ENCODE peak calls at places on chromosomes 6 and 20, in seven cellular contexts. D is fibroblast of the aortic adventitia, K is left ventricle myocardium inferior, S is heart left ventricle, Q is nephron progenitor cell, M is IMR-90, O is GM20000. N is an unnamed sample.

GRCh38 chr6:40597301-40597700 is 10.1 kb upstream of the LRFN2 start:
- DNase-seq in D (no peak), K (no peak), S (no peak), Q (no peak), M (no peak), O (no peak), N (no peak)

GRCh38 chr6:154848580-154848979 is 115.4 kb downstream of the SCAF8 start:
- DNase-seq in D (peak; percentile 24), K (no peak), S (no peak), Q (no peak), M (peak; percentile 10), O (no peak), N (peak; percentile 4)

GRCh38 chr6:109383438-109383940 is 1.2 kb upstream of the CD164 start:
- DNase-seq in D (no peak), K (no peak), S (no peak), Q (no peak), M (no peak), O (no peak), N (no peak)

GRCh38 chr6:17115251-17116089 is 13.6 kb downstream of the STMND1 start:
- DNase-seq in D (peak; percentile 77), K (no peak), S (no peak), Q (no peak), M (peak; percentile 93), O (no peak), N (peak; percentile 95)

GRCh38 chr20:24670981-24671380 is 201.6 kb downstream of the SYNDIG1 start:
- DNase-seq in D (no peak), K (no peak), S (no peak), Q (no peak), M (no peak), O (no peak), N (no peak)

GRCh38 chr20:38224534-38224933 is 36.0 kb downstream of the KIAA1755 start:
- DNase-seq in D (no peak), K (no peak), S (no peak), Q (no peak), M (no peak), O (no peak), N (no peak)

GRCh38 chr6:166815629-166816028 is 140.7 kb downstream of the RNASET2 start:
- DNase-seq in D (peak; percentile 3), K (no peak), S (no peak), Q (peak; percentile 59), M (no peak), O (no peak), N (no peak)

GRCh38 chr6:72040106-72040505 is 153.8 kb downstream of the RIMS1 start:
- DNase-seq in D (no peak), K (no peak), S (no peak), Q (no peak), M (peak; percentile 8), O (no peak), N (no peak)

GRCh38 chr20:50562262-50562701 is 52.1 kb downstream of the PTPN1 start:
- DNase-seq in D (no peak), K (no peak), S (no peak), Q (no peak), M (no peak), O (no peak), N (no peak)

GRCh38 chr20:7775072-7775471 is 165.2 kb downstream of the HAO1 start:
- DNase-seq in D (peak; percentile 90), K (no peak), S (no peak), Q (no peak), M (peak; percentile 3), O (no peak), N (peak; percentile 57)

GRCh38 chr20:51934301-51935002 is 132.1 kb upstream of the SALL4 start:
- DNase-seq in D (no peak), K (no peak), S (no peak), Q (no peak), M (no peak), O (no peak), N (no peak)

DNA sequence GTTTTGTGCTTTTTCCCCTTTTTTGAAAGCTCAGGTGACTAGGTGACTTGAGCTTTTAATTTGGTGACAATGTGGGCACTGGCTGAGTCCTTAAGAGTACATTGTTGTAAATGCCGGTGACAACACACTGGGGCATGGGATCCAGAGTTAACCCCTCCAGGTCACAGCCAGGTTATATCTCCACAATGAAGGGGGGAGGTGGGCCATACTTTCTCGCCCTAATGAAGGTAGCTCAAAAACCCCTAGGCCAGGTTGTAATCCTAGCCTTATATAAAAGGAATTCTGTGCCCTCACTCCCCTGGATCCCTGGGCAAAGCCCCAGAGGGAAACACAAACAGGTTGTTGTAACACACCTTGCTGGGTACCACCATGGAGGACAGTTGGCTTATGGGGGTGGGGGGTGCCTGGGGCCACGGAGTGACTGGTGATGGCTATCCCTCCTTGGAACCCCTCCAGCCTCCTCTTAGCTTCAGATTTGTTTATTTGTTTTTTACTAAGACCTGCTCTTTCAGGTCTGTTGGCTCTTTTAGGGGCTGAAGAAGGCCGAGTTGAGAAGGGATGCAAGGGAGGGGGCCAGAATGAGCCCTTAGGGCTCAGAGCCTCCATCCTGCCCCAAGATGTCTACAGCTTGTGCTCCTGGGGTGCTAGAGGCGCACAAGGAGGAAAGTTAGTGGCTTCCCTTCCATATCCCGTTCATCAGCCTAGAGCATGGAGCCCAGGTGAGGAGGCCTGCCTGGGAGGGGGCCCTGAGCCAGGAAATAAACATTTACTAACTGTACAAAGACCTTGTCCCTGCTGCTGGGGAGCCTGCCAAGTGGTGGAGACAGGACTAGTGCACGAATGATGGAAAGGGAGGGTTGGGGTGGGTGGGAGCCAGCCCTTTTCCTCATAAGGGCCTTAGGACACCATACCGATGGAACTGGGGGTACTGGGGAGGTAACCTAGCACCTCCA is 2.2 kb upstream of the VEGFA start:
- DNase-seq in D (no peak), K (no peak), S (no peak), Q (no peak), M (no peak), O (no peak), N (no peak)
- TF ChIP-seq CTCF in D (no peak), K (no peak), S (no peak), Q (no peak), M (no peak), O (no peak), N (no peak)

GRCh38 chr6:1538348-1538747 is 71.4 kb upstream of the FOXC1 start:
- DNase-seq in D (no peak), K (no peak), S (no peak), Q (no peak), M (no peak), O (no peak), N (no peak)

GRCh38 chr6:1538810-1539482 is 70.8 kb upstream of the FOXC1 start:
- DNase-seq in D (no peak), K (peak; percentile 40), S (peak; percentile 25), Q (no peak), M (no peak), O (no peak), N (no peak)

GRCh38 chr6:1536526-1537429 is 72.9 kb upstream of the FOXC1 start:
- DNase-seq in D (no peak), K (no peak), S (no peak), Q (no peak), M (no peak), O (no peak), N (no peak)

GRCh38 chr6:1540864-1541521 is 68.7 kb upstream of the FOXC1 start:
- DNase-seq in D (no peak), K (no peak), S (no peak), Q (no peak), M (no peak), O (no peak), N (no peak)

GRCh38 chr6:1535295-1535694 is 74.4 kb upstream of the FOXC1 start:
- DNase-seq in D (peak; percentile 43), K (no peak), S (no peak), Q (no peak), M (no peak), O (no peak), N (peak; percentile 27)
- TF ChIP-seq CTCF in D (no peak), K (no peak), S (no peak), Q (no peak), M (no peak), O (no peak), N (no peak)

DNA sequence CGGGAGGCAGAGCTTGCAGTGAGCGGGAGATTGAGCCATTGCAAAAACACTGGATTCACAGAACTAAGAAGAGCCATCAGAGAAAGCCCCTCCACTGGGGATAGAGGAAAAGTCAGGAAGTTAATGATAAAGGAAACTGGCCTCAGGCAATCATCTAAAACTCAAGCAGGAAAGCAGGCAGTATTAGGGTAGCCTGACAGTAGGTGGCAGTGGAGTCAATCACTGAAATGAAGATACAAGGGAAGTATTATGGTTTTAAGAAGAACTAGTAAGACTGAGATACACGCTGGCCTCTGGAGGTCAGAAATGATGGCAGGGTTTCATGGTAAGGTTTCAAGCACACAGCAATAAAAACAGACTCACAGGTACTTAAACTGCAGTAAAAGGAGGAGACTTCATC is 578.3 kb downstream of the HACE1 start:
- DNase-seq in D (no peak), K (no peak), S (no peak), Q (no peak), M (no peak), O (peak; percentile 8), N (no peak)
- TF ChIP-seq CTCF in D (no peak), K (no peak), S (no peak), Q (no peak), M (no peak), O (no peak), N (no peak)

GRCh38 chr6:42564496-42564890 is 664 bp downstream of the UBR2 start:
- DNase-seq in D (no peak), K (no peak), S (no peak), Q (no peak), M (no peak), O (peak; percentile 29), N (no peak)

GRCh38 chr6:42571611-42572342 is 7.9 kb downstream of the UBR2 start:
- DNase-seq in D (peak; percentile 25), K (no peak), S (no peak), Q (no peak), M (no peak), O (no peak), N (no peak)

GRCh38 chr6:42572523-42572922 is 8.7 kb downstream of the UBR2 start:
- DNase-seq in D (no peak), K (no peak), S (no peak), Q (no peak), M (no peak), O (peak; percentile 40), N (no peak)

GRCh38 chr6:42566614-42567208 is 2.9 kb downstream of the UBR2 start:
- DNase-seq in D (no peak), K (no peak), S (no peak), Q (no peak), M (no peak), O (no peak), N (no peak)

DNA sequence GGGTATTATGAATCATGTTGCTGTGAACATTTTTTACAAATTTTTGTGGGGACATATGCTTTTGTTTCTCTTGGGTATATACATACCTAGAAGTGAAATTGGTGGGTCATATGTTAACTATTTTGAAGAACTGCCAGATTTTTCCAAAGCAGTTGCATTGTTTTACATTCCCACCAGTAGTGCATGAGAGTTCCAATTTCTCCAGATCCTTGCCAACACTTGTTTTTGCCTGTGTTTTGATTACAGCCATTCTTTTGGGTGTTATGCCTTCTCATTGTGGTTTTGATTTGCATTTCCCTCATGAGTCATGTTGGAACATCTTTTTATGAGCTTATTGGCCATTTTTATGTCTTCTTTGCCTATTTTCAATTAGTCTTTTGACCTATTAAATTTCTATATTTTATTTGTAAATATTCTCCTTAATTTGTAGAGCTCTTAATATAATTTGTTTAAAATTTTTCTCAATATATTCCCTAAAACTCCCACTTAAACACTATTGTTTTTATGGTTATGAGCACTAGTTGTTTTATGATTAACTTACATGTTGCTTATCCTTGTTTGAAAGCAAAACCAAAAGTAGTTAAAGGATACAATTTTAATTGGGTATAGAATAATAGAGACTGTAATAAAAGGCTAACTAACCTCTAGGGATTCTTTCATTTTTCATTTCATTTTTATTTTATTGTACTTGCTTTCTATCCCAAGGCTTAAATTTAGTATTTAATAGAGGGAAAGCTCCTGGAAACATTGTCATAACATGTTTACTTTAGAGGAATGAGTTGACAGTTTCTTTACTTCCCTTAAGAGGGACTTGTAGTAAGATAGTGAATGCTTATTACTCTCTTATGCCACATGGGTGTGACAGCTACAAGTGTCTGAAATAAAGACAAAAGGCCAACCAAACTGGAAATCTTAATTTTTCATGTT is 5.5 kb downstream of the UBR2 start:
- DNase-seq in D (peak; percentile 95), K (no peak), S (no peak), Q (no peak), M (peak; percentile 95), O (no peak), N (peak; percentile 97)
- TF ChIP-seq CTCF in D (peak; percentile 28), K (no peak), S (no peak), Q (no peak), M (peak; percentile 20), O (no peak), N (peak; percentile 19)